ENCODE peak calls at places on chromosomes 4 and X, in ten cellular contexts. N, L, B, K, M, Q, Y, J, A and W are unnamed samples.
A peak's percentile ranks its signal among the peaks of the same experiment; 100 is the strongest.

GRCh38 chr4:108991929-108992328 is 229.1 kb upstream of the ETNPPL start:
- DNase-seq in J (no peak), Q (peak; percentile 86), B (no peak), N (no peak), K (peak; percentile 21), L (peak; percentile 40), Y (no peak), M (peak; percentile 88), A (no peak), W (no peak)

GRCh38 chrX:91435465-91435864 is 826 bp downstream of the PABPC5 start:
- DNase-seq in J (no peak), M (no peak), B (no peak), L (no peak), Y (no peak), N (no peak), Q (no peak), K (no peak), A (no peak), W (no peak)

GRCh38 chr4:79184461-79184860 is 141.4 kb downstream of the NAA11 start:
- DNase-seq in L (no peak), M (no peak), J (no peak), B (no peak), N (no peak), K (no peak), Y (no peak), Q (no peak), A (no peak), W (no peak)

GRCh38 chrX:111083101-111083500 is 12.9 kb upstream of the PAK3 start:
- DNase-seq in N (no peak), M (peak; percentile 70), Q (peak; percentile 13), B (no peak), L (peak; percentile 13), J (no peak), A (no peak), K (no peak), Y (no peak), W (no peak)

GRCh38 chr4:2330119-2331042 is 68.5 kb upstream of the MXD4 start:
- DNase-seq in M (peak; percentile 95), A (no peak), K (peak; percentile 85), Y (no peak), J (no peak), Q (peak; percentile 88), L (peak; percentile 96), B (no peak), N (no peak), W (no peak)

GRCh38 chr4:856468-856901 is 30.6 kb upstream of the CPLX1 start:
- DNase-seq in K (no peak), A (no peak), J (no peak), L (no peak), Q (no peak), B (no peak), Y (no peak), M (no peak), N (no peak), W (no peak)

GRCh38 chr4:85092943-85093342 is 126.5 kb upstream of the WDFY3 start:
- DNase-seq in Q (no peak), N (no peak), K (no peak), A (no peak), L (no peak), M (no peak), Y (no peak), B (no peak), J (no peak), W (no peak)

GRCh38 chr4:52377563-52377962 is 281.5 kb downstream of the USP46 start:
- DNase-seq in K (no peak), Q (no peak), Y (no peak), N (no peak), B (no peak), J (no peak), M (peak; percentile 1), L (no peak), A (no peak), W (no peak)

GRCh38 chr4:6501171-6501570 is 28.8 kb upstream of the PPP2R2C start:
- DNase-seq in B (no peak), L (no peak), N (no peak), M (no peak), A (no peak), K (no peak), J (no peak), Q (no peak), Y (no peak), W (no peak)

GRCh38 chrX:36908801-36909403 is 99.3 kb upstream of the FAM47C start:
- DNase-seq in J (no peak), Y (no peak), B (no peak), K (no peak), L (peak; percentile 47), M (peak; percentile 28), Q (peak; percentile 40), A (no peak), N (peak; percentile 7), W (no peak)

GRCh38 chr4:163959932-163960331 is 465.4 kb downstream of the TMA16 start:
- DNase-seq in K (no peak), Q (no peak), Y (no peak), N (no peak), B (no peak), J (no peak), A (no peak), M (no peak), L (no peak), W (no peak)

GRCh38 chr4:165328101-165328425 is 594 bp downstream of the MSMO1 start:
- DNase-seq in N (no peak), J (no peak), M (no peak), A (no peak), Q (no peak), Y (no peak), B (no peak), K (no peak), L (no peak), W (no peak)

GRCh38 chr4:158769175-158769831 is 477 bp downstream of the FNIP2 start:
- DNase-seq in Q (no peak), L (peak; percentile 55), Y (peak; percentile 17), A (no peak), N (no peak), J (peak; percentile 76), M (no peak), B (no peak), K (no peak), W (peak; percentile 2)

GRCh38 chr4:118865091-118865708 is 23.5 kb upstream of the SYNPO2 start:
- DNase-seq in A (peak; percentile 10), Q (peak; percentile 68), N (peak; percentile 26), Y (no peak), K (peak; percentile 41), L (peak; percentile 65), B (no peak), M (peak; percentile 67), J (no peak), W (no peak)

GRCh38 chr4:88697113-88697512 is 516 bp downstream of the NAP1L5 start:
- DNase-seq in N (no peak), K (no peak), J (no peak), M (peak; percentile 27), B (peak; percentile 17), Y (no peak), Q (peak; percentile 49), A (no peak), L (peak; percentile 35), W (no peak)

GRCh38 chr4:179307297-179308136 is 1865.3 kb upstream of the AGA start:
- DNase-seq in K (peak; percentile 1), A (peak; percentile 3), Y (no peak), B (peak; percentile 11), J (no peak), L (peak; percentile 59), N (no peak), Q (peak; percentile 10), M (peak; percentile 6), W (no peak)

GRCh38 chr4:83558693-83559092 is 22.8 kb downstream of the GPAT3 start:
- DNase-seq in L (peak; percentile 71), N (no peak), Y (no peak), K (no peak), Q (peak; percentile 34), J (no peak), B (no peak), A (peak; percentile 13), M (peak; percentile 51), W (no peak)